ENCODE peak calls at places on chromosomes 4 and X, in four cellular contexts. H is H1, M is GM12878, F is K562. C is an unnamed sample.

GRCh38 chr4:124918559-124919122 is 206.1 kb upstream of the ANKRD50 start:
- DNase-seq in H (no peak), M (no peak), F (no peak), C (no peak)

GRCh38 chr4:114005569-114006442 is 26.4 kb upstream of the ARSJ start:
- DNase-seq in H (no peak), M (no peak), F (no peak), C (no peak)

GRCh38 chr4:87270144-87270543 is 49.7 kb upstream of the KLHL8 start:
- DNase-seq in H (no peak), M (no peak), F (peak; percentile 16), C (peak; percentile 39)

GRCh38 chrX:130555341-130555740 is 153.6 kb downstream of the RBMX2 start:
- DNase-seq in H (no peak), M (no peak), F (no peak), C (no peak)

GRCh38 chr4:24656906-24657305 is 72.6 kb upstream of the DHX15 start:
- DNase-seq in H (no peak), M (no peak), F (no peak), C (no peak)

GRCh38 chr4:141074098-141074878 is 59.0 kb downstream of the RNF150 start:
- DNase-seq in H (no peak), M (no peak), F (no peak), C (no peak)

GRCh38 chr4:48909697-48910096 is 3.1 kb upstream of the OCIAD2 start:
- DNase-seq in H (no peak), M (no peak), F (no peak), C (peak; percentile 92)

GRCh38 chr4:159216834-159217233 is 114.0 kb downstream of the RAPGEF2 start:
- DNase-seq in H (no peak), M (no peak), F (no peak), C (no peak)

DNA sequence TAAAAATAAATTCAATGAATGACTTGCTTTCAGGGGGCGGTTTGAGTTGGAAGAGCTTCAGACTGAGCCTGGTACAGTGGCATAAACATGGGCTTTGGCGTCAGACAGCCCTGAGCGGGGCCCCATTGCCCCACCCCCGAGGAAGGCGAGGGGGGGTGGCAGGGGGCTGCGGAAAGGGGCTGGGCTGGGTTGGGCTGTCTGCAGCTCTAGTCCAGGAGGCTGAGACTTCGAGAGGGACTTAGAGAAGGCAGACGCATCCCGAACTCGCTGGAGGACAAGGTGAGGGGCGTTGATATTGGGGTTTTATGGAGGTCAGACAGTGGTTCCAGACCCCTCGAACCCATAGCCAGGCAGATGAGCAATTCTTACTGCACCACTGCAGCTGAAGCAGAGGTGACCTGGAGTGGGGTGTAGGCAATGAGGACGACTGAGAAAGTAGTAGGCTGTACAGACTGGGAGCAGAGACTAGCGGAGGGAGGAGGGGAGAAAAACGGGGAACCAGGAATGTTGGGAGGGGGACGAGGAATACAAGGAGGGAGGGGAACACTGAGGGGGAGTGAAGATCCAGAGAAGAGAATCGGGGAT is at the start of gene MAGED2:
- DNase-seq in H (no peak), M (no peak), F (peak; percentile 15), C (no peak)
- TF ChIP-seq EGR1 in H (no peak), M (no peak), F (no peak), C (no peak)

DNA sequence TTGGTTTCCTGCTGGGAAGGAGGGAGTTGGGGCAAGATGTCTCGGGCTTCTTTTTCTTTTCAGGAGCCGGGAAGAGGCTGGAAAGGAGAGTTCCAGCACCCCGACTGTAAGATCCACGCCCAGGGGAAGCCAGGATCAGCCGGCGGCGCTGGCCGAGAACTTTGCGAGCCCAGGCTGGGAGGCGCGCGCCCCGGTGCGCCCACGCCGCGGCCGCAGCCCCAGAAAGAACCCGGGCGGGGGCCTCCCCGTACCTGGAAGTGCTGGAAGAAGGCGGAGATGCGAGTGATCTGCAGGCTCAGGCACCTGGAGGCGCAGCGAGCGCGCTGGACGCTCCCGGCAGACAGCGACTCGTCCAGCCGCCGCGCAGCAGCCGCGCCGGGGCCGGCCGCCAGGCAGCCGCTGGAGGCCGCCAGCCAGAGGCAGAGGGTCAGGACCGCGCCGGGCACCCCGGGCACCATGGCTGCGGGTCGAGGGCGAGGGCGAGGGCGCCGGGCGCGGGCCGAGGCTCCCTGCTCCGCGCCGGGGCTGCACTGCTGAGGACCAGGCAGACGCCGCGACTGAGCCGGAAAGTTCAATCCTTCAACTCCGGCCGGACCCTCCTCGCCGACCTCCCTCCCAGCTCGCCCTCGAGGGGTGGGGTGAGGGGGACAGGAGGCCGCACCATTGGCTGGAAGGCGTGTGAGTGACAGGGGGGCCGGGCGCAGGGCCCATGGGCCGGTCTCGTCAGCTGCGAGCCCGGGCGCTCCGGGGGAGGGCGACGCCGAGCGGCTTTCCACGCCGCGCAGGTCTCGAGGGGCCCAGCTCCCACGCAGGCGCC is at the start of gene ANOS1:
- DNase-seq in H (peak; percentile 71), M (no peak), F (no peak), C (no peak)
- H3K4me3 ChIP-seq in H (peak within 1 kb of the TSS; percentile 85), M (no peak within 1 kb of the TSS), F (no peak within 1 kb of the TSS), C (no peak within 1 kb of the TSS)

GRCh38 chr4:64538219-64538618 is 129.0 kb upstream of the TECRL start:
- DNase-seq in H (peak; percentile 62), M (no peak), F (no peak), C (no peak)
- TF ChIP-seq MAX in H (no peak), M (no peak), F (no peak), C (no peak)

GRCh38 chrX:40061871-40062524 is 35.8 kb downstream of the BCOR start:
- DNase-seq in H (no peak), M (no peak), F (no peak), C (no peak)
- TF ChIP-seq EGR1 in H (no peak), M (no peak), F (no peak), C (no peak)

DNA sequence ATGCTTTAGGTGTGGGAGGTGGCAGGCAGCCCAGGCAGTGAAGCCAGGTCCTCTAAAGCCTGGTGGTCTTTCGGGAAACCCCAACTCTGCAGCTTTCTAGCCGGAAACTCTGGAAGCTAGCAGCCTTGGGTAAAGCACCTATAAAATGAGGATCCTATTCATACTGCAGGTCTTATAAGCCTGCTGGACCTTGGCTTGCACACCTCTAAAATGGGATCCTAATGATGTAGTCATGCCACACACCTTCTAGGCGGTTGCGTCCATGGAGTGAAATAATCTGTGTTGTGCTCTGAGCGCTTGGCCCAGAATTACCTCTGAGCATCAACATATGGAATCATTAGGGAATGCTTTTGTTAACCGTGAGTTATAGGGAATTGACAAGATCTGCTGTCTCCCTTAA is 36.0 kb upstream of the STS start:
- DNase-seq in H (no peak), M (no peak), F (no peak), C (no peak)
- H3K4me3 ChIP-seq in H (no peak overlapping the region), M (no peak overlapping the region), F (no peak overlapping the region), C (no peak overlapping the region)

GRCh38 chrX:136176399-136176825 is 29.1 kb downstream of the FHL1 start:
- DNase-seq in H (no peak), M (no peak), F (no peak), C (no peak)
- TF ChIP-seq MAX in H (no peak), M (no peak), F (no peak), C (no peak)

GRCh38 chr4:8600266-8600665 is 7.7 kb downstream of the CPZ start:
- DNase-seq in H (no peak), M (no peak), F (no peak), C (no peak)

GRCh38 chr4:8601556-8601955 is 9.0 kb downstream of the CPZ start:
- DNase-seq in H (no peak), M (no peak), F (no peak), C (no peak)

GRCh38 chr4:8599657-8600056 is 7.1 kb downstream of the CPZ start:
- DNase-seq in H (no peak), M (no peak), F (peak; percentile 25), C (peak; percentile 77)

GRCh38 chr4:8600686-8601085 is 8.1 kb downstream of the CPZ start:
- DNase-seq in H (no peak), M (no peak), F (no peak), C (no peak)

GRCh38 chr4:8601086-8601485 is 8.5 kb downstream of the CPZ start:
- DNase-seq in H (no peak), M (no peak), F (no peak), C (no peak)
- TF ChIP-seq EGR1 in H (no peak), M (no peak), F (no peak), C (no peak)

GRCh38 chrX:24466025-24466424 is 939 bp downstream of the PDK3 start:
- DNase-seq in H (no peak), M (no peak), F (no peak), C (no peak)
- H3K4me3 ChIP-seq in H (peak overlapping the region; percentile 82), M (peak overlapping the region; percentile 78), F (no peak overlapping the region), C (peak overlapping the region; percentile 52)

GRCh38 chrX:112641449-112641848 is 38.3 kb downstream of the LHFPL1 start:
- DNase-seq in H (no peak), M (no peak), F (no peak), C (no peak)

GRCh38 chrX:112644713-112645112 is 35.0 kb downstream of the LHFPL1 start:
- DNase-seq in H (no peak), M (no peak), F (no peak), C (no peak)

GRCh38 chrX:112645774-112646173 is 34.0 kb downstream of the LHFPL1 start:
- DNase-seq in H (no peak), M (no peak), F (no peak), C (no peak)

GRCh38 chrX:112643721-112644120 is 36.0 kb downstream of the LHFPL1 start:
- DNase-seq in H (no peak), M (peak; percentile 87), F (no peak), C (no peak)

GRCh38 chrX:112642349-112642748 is 37.4 kb downstream of the LHFPL1 start:
- DNase-seq in H (peak; percentile 46), M (no peak), F (peak; percentile 17), C (peak; percentile 21)
- TF ChIP-seq MAX in H (no peak), M (no peak), F (no peak), C (no peak)

C was measured in HCT116.